ENCODE peak calls at places on chromosomes 13 and 19, in seven cellular contexts. P is A549, Q is esophagus muscularis mucosa, W is astrocyte, H is right atrium auricular region, D is mucosa of descending colon, V is epithelial cell of esophagus. S is an unnamed sample.
A peak's percentile ranks its signal among the peaks of the same experiment; 100 is the strongest.

GRCh38 chr13:41492432-41493267 is 35.3 kb downstream of the RGCC start:
- DNase-seq in W (no peak), P (no peak), V (no peak), H (no peak), Q (peak; percentile 70), D (no peak), S (no peak)

GRCh38 chr13:74683411-74683810 is 549.2 kb upstream of the KLF12 start:
- DNase-seq in W (no peak), P (no peak), D (no peak), H (no peak), V (peak; percentile 59), Q (no peak), S (peak; percentile 22)

GRCh38 chr19:51501594-51502263 is at the start of gene SIGLEC12:
- DNase-seq in Q (no peak), W (no peak), D (no peak), H (peak; percentile 63), P (no peak), V (no peak), S (no peak)

GRCh38 chr13:78689011-78689410 is 30.1 kb upstream of the OBI1 start:
- DNase-seq in W (no peak), V (no peak), P (no peak), H (no peak), Q (no peak), D (no peak), S (no peak)

GRCh38 chr13:71290963-71291937 is 575.8 kb downstream of the DACH1 start:
- DNase-seq in D (no peak), W (no peak), P (peak; percentile 73), H (no peak), Q (no peak), V (peak; percentile 8), S (peak; percentile 11)

GRCh38 chr19:43425567-43426392 is 11.1 kb downstream of the TEX101 start:
- DNase-seq in H (no peak), V (peak; percentile 45), W (no peak), Q (no peak), P (peak; percentile 35), D (peak; percentile 78), S (peak; percentile 30)

GRCh38 chr13:51534075-51534817 is 50.0 kb upstream of the WDFY2 start:
- DNase-seq in D (peak; percentile 54), Q (no peak), V (peak; percentile 48), P (no peak), W (no peak), H (peak; percentile 69), S (no peak)

GRCh38 chr19:27971071-27971470 is 1241.9 kb downstream of the UQCRFS1 start:
- DNase-seq in Q (no peak), D (no peak), P (peak; percentile 17), W (peak; percentile 87), H (no peak), V (peak; percentile 51), S (peak; percentile 6)

GRCh38 chr13:58882556-58882955 is 1251.0 kb downstream of the PCDH17 start:
- DNase-seq in Q (no peak), W (no peak), H (no peak), P (no peak), D (no peak), V (no peak), S (no peak)

GRCh38 chr13:93386191-93386590 is 159.6 kb downstream of the GPC6 start:
- DNase-seq in H (no peak), P (no peak), W (no peak), Q (no peak), D (no peak), V (no peak), S (no peak)

GRCh38 chr19:18339703-18340102 is 695 bp upstream of the PGPEP1 start:
- DNase-seq in Q (no peak), V (no peak), H (no peak), D (no peak), W (no peak), P (peak; percentile 50), S (peak; percentile 35)
- TF ChIP-seq CTCF in Q (no peak), V (no peak), H (no peak), D (no peak), W (no peak), P (peak; percentile 30), S (peak; percentile 42)

GRCh38 chr19:38869836-38870607 is 8.1 kb downstream of the RINL start:
- DNase-seq in W (no peak), H (peak; percentile 82), D (peak; percentile 95), V (peak; percentile 69), P (peak; percentile 89), Q (no peak), S (peak; percentile 62)
- H3K4me3 ChIP-seq in W (peak overlapping the region; percentile 48), H (peak overlapping the region; percentile 56), D (no peak overlapping the region), V (peak overlapping the region; percentile 32), P (peak overlapping the region; percentile 31), Q (peak overlapping the region; percentile 57), S (peak overlapping the region; percentile 49)

GRCh38 chr19:57719901-57720519 is 7.4 kb downstream of the ZNF671 start:
- DNase-seq in Q (no peak), V (no peak), H (no peak), D (no peak), P (no peak), W (no peak), S (no peak)
- TF ChIP-seq CTCF in Q (no peak), V (no peak), H (no peak), D (no peak), P (no peak), W (no peak), S (no peak)

GRCh38 chr13:28089065-28089464 is 11.3 kb downstream of the FLT3 start:
- DNase-seq in Q (no peak), H (no peak), P (peak; percentile 23), D (no peak), W (no peak), V (no peak), S (no peak)
- H3K4me3 ChIP-seq in Q (no peak overlapping the region), H (no peak overlapping the region), P (no peak overlapping the region), D (no peak overlapping the region), W (no peak overlapping the region), V (no peak overlapping the region), S (no peak overlapping the region)

GRCh38 chr13:26499209-26499601 is 58.3 kb upstream of the WASF3 start:
- DNase-seq in V (no peak), D (no peak), W (no peak), Q (no peak), H (no peak), P (no peak), S (no peak)

GRCh38 chr13:26498524-26499208 is 58.8 kb upstream of the WASF3 start:
- DNase-seq in V (peak; percentile 28), H (no peak), Q (no peak), D (no peak), W (peak; percentile 22), P (no peak), S (peak; percentile 14)

GRCh38 chr13:26500618-26501320 is 56.7 kb upstream of the WASF3 start:
- DNase-seq in P (no peak), W (no peak), D (no peak), V (no peak), H (no peak), Q (no peak), S (no peak)

GRCh38 chr13:26495749-26496148 is 61.7 kb upstream of the WASF3 start:
- DNase-seq in P (no peak), V (no peak), W (no peak), Q (no peak), H (no peak), D (no peak), S (no peak)

GRCh38 chr13:26497991-26498423 is 59.5 kb upstream of the WASF3 start:
- DNase-seq in D (no peak), H (no peak), W (peak; percentile 97), V (peak; percentile 60), P (no peak), Q (no peak), S (peak; percentile 69)
- TF ChIP-seq CTCF in D (no peak), H (no peak), W (no peak), V (no peak), P (no peak), Q (no peak), S (no peak)

DNA sequence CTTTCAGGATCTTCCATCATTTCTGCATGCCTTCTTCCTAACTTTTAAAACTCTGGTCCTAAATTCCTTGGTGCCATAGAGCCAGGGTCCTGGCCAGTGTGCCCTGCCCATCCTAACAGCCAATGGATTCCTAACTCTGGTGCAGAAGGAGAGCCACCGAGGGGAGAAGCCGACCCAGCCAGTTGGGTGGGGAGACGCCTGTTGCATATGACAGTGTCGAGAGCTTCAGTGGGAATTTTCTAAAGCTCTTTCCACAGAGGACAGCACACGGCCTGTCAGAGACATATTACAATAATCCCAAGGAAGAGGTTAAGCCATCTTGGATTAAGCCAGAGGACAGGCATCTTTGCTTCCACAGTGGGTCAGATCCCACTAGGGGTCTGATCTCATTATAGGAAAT is 180.4 kb downstream of the ZNF536 start:
- DNase-seq in V (no peak), W (no peak), H (no peak), D (no peak), P (no peak), Q (no peak), S (no peak)
- H3K4me3 ChIP-seq in V (no peak overlapping the region), W (no peak overlapping the region), H (no peak overlapping the region), D (no peak overlapping the region), P (no peak overlapping the region), Q (no peak overlapping the region), S (no peak overlapping the region)

DNA sequence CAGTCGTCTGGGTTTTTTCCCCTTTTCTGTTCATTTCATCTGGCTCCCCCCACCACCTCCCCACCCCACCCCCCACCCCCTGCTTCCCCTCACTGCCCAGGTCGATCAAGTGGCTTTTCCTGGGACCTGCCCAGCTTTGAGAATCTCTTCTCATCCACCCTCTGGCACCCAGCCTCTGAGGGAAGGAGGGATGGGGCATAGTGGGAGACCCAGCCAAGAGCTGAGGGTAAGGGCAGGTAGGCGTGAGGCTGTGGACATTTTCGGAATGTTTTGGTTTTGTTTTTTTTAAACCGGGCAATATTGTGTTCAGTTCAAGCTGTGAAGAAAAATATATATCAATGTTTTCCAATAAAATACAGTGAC is 9.3 kb downstream of the CALM3 start:
- DNase-seq in W (no peak), V (no peak), P (no peak), Q (no peak), D (peak; percentile 10), H (no peak), S (no peak)
- TF ChIP-seq CTCF in W (no peak), V (no peak), P (no peak), Q (no peak), D (no peak), H (no peak), S (no peak)